ENCODE peak calls at places on chromosomes 11 and 22, in four cellular contexts. V, U, X and M are unnamed samples.
A peak's percentile ranks its signal among the peaks of the same experiment; 100 is the strongest.

GRCh38 chr11:102110761-102111010 is 439 bp downstream of the YAP1 start:
- DNase-seq in U (no peak), X (no peak), V (no peak), M (no peak)

GRCh38 chr22:49657275-49657973 is 170.2 kb downstream of the BRD1 start:
- DNase-seq in U (no peak), V (no peak), X (peak; percentile 71), M (no peak)

GRCh38 chr11:111999111-111999510 is 26.1 kb upstream of the DLAT start:
- DNase-seq in V (no peak), X (no peak), U (no peak), M (no peak)

GRCh38 chr11:10303558-10304363 is 1.1 kb upstream of the ADM start:
- DNase-seq in V (peak; percentile 30), U (no peak), X (no peak), M (peak; percentile 13)

GRCh38 chr22:35589071-35589735 is 27.9 kb downstream of the MB start:
- DNase-seq in U (peak; percentile 31), V (no peak), X (peak; percentile 57), M (no peak)

GRCh38 chr11:61587951-61588695 is 7.2 kb upstream of the SYT7 start:
- DNase-seq in V (peak; percentile 69), U (no peak), X (peak; percentile 46), M (peak; percentile 85)

GRCh38 chr11:36420025-36420424 is 90.0 kb downstream of the TRAF6 start:
- DNase-seq in U (no peak), V (no peak), X (no peak), M (no peak)

GRCh38 chr11:115523727-115524399 is 19.6 kb upstream of the CADM1 start:
- DNase-seq in V (no peak), X (no peak), U (no peak), M (no peak)

GRCh38 chr22:37880668-37881440 is 25.2 kb upstream of the MICALL1 start:
- DNase-seq in U (no peak), X (no peak), V (no peak), M (no peak)

GRCh38 chr11:8832571-8833260 is 78.3 kb upstream of the AKIP1 start:
- DNase-seq in V (peak; percentile 68), U (no peak), X (no peak), M (peak; percentile 55)

GRCh38 chr22:49077586-49077985 is 750.1 kb downstream of the BRD1 start:
- DNase-seq in X (no peak), U (no peak), V (no peak), M (no peak)

GRCh38 chr11:125167954-125168821 is 3.6 kb downstream of the PKNOX2 start:
- DNase-seq in U (no peak), V (no peak), X (no peak), M (peak; percentile 48)

GRCh38 chr11:14114269-14114668 is 151.7 kb downstream of the SPON1 start:
- DNase-seq in U (no peak), V (no peak), X (no peak), M (no peak)

GRCh38 chr22:18954333-18954732 is 18.2 kb upstream of the PRODH start:
- DNase-seq in X (no peak), V (peak; percentile 89), U (peak; percentile 21), M (peak; percentile 46)

DNA sequence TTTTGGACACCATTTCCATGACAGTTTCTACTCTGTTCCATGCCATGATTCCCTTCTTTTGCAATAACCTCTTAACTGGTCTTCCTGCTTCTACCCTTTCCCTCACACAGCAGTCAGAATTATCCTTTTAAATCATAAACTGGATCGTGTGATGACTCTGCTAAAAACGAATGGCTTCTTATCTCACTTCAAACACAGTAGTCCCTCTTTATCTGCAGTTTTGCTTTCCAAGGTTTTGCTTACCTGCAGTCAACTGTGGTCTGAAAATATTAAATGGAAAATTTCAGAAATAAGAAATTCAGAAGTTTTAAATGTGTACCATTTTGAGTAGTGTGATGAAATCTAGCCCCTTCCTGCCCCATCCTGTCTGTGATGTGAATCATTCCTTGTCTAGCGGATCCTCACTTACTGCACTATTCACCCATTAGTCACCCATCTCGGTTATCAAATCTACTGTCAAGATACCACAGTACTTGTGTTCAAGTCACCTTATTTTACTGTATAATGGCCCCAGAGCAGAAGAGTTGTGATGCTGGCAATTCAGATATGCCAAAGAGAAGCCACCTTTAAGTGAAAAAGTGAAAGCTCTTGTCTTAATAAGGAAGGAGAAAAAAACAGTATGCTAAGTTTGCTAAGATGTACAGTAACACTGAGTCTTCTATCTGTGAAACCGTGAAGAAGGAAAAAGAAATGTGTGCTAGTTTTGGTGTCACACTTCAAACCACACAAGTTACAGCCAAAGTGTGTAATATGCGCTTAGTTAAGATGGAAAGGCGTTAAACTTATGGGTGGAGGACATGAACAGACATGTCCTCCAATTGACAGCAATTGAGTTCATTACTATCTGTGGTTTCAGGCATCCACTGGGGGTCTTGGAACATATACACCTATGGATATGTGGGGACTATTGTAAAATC is 283.0 kb downstream of the DDX10 start:
- DNase-seq in U (no peak), V (no peak), X (no peak), M (no peak)
- TF ChIP-seq JUND in U (no peak), V (peak; percentile 85), X (peak; percentile 27), M (no peak)

DNA sequence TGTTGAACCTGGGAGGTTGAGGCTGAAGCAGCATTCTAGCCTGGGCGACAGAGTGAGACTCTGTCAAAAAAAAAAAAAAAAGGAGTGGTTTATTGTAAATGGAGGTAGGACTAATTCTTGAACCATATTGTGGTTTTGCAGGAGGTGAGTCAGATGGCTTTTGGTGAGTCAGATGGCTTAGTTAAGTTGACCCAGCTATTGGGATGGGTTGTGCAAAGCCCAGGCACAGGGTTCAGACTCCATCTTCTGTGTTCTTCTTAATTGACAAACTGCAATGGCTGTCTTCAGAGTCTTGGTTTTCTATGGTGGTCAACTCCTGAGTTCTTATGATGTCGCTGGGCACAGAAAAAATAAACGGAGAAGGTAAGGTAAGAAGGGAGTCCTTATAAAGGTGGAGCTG is 182.7 kb downstream of the ADAMTS15 start:
- DNase-seq in U (no peak), V (no peak), X (peak; percentile 52), M (no peak)
- TF ChIP-seq JUND in U (no peak), V (peak; percentile 81), X (peak; percentile 61), M (no peak)

GRCh38 chr11:130897262-130898182 is 18.8 kb downstream of the SNX19 start:
- DNase-seq in X (no peak), U (no peak), V (no peak), M (no peak)
- TF ChIP-seq JUND in X (no peak), U (no peak), V (peak; percentile 36), M (no peak)

GRCh38 chr22:43376765-43377485 is 33.8 kb upstream of the SCUBE1 start:
- DNase-seq in U (no peak), V (no peak), X (no peak), M (no peak)
- TF ChIP-seq JUND in U (no peak), V (no peak), X (no peak), M (no peak)